ENCODE peak calls at places on chromosomes 11 and 22, in ten cellular contexts. D, E, I, A, P, K, M, Z, F and V are unnamed samples.

GRCh38 chr11:75063732-75064314 is 32.9 kb downstream of the OR2AT4 start:
- DNase-seq in D (no peak), E (no peak), I (no peak), A (peak), P (no peak), K (no peak), M (no peak), Z (no peak), F (no peak), V (no peak)

GRCh38 chr11:125176866-125177265 is 12.3 kb downstream of the PKNOX2 start:
- DNase-seq in D (no peak), E (no peak), I (no peak), A (no peak), P (no peak), K (no peak), M (no peak), Z (no peak), F (no peak), V (peak)

GRCh38 chr11:92204731-92205130 is 19.9 kb upstream of the FAT3 start:
- DNase-seq in D (peak), E (no peak), I (no peak), A (peak), P (no peak), K (no peak), M (no peak), Z (no peak), F (peak), V (no peak)

GRCh38 chr11:17745032-17745772 is 10.6 kb downstream of the KCNC1 start:
- DNase-seq in D (no peak), E (no peak), I (no peak), A (no peak), P (no peak), K (no peak), M (no peak), Z (no peak), F (no peak), V (no peak)

GRCh38 chr11:133078591-133079179 is 453.6 kb downstream of the OPCML start:
- DNase-seq in D (no peak), E (peak), I (peak), A (peak), P (peak), K (peak), M (peak), Z (peak), F (peak), V (peak)

GRCh38 chr11:14751975-14752407 is 108.4 kb downstream of the PDE3B start:
- DNase-seq in D (no peak), E (no peak), I (no peak), A (no peak), P (no peak), K (no peak), M (no peak), Z (no peak), F (no peak), V (no peak)

GRCh38 chr11:7513210-7514098 is at the start of gene PPFIBP2:
- DNase-seq in D (peak), E (peak), I (peak), A (peak), P (peak), K (peak), M (peak), Z (peak), F (peak), V (peak)

GRCh38 chr11:3163241-3163981 is 1.7 kb downstream of the OSBPL5 start:
- DNase-seq in D (no peak), E (no peak), I (no peak), A (no peak), P (no peak), K (no peak), M (no peak), Z (peak), F (no peak), V (no peak)

GRCh38 chr11:120179071-120179672 is 31.7 kb upstream of the OAF start:
- DNase-seq in D (peak), E (no peak), I (no peak), A (no peak), P (no peak), K (peak), M (no peak), Z (no peak), F (no peak), V (no peak)

GRCh38 chr11:1146311-1146864 is 11.4 kb upstream of the MUC5AC start:
- DNase-seq in D (no peak), E (no peak), I (no peak), A (no peak), P (no peak), K (no peak), M (no peak), Z (no peak), F (no peak), V (no peak)

GRCh38 chr11:113952588-113952987 is 22.3 kb upstream of the HTR3A start:
- DNase-seq in D (no peak), E (no peak), I (no peak), A (no peak), P (no peak), K (no peak), M (no peak), Z (no peak), F (no peak), V (no peak)

GRCh38 chr22:48045369-48045768 is 1282.9 kb downstream of the TBC1D22A start:
- DNase-seq in D (no peak), E (no peak), I (no peak), A (no peak), P (no peak), K (no peak), M (no peak), Z (no peak), F (no peak), V (peak)

GRCh38 chr11:117913736-117914397 is 15.3 kb downstream of the TMPRSS13 start:
- DNase-seq in D (peak), E (no peak), I (no peak), A (no peak), P (no peak), K (no peak), M (no peak), Z (no peak), F (no peak), V (no peak)

GRCh38 chr11:63985812-63986155 is 454 bp upstream of the OTUB1 start:
- DNase-seq in D (no peak), E (no peak), I (no peak), A (no peak), P (peak), K (no peak), M (no peak), Z (no peak), F (no peak), V (peak)

GRCh38 chr22:23898006-23898974 is 4.1 kb downstream of the MIF start:
- DNase-seq in D (no peak), E (no peak), I (no peak), A (no peak), P (no peak), K (no peak), M (no peak), Z (no peak), F (no peak), V (no peak)

GRCh38 chr11:96187779-96188624 is 155.0 kb downstream of the MAML2 start:
- DNase-seq in D (no peak), E (peak), I (peak), A (peak), P (no peak), K (no peak), M (no peak), Z (peak), F (no peak), V (peak)

GRCh38 chr11:1077417-1078119 is 2.9 kb downstream of the MUC2 start:
- DNase-seq in D (no peak), E (no peak), I (no peak), A (no peak), P (no peak), K (no peak), M (no peak), Z (no peak), F (no peak), V (no peak)

GRCh38 chr11:120061036-120061760 is 76.7 kb downstream of the TRIM29 start:
- DNase-seq in D (no peak), E (no peak), I (no peak), A (no peak), P (no peak), K (no peak), M (no peak), Z (no peak), F (no peak), V (no peak)

GRCh38 chr22:39622881-39623367 is 52.4 kb downstream of the CACNA1I start:
- DNase-seq in D (peak), E (no peak), I (peak), A (peak), P (peak), K (peak), M (peak), Z (peak), F (peak), V (peak)
- TF ChIP-seq CTCF in D (peak), E (peak), I (peak), A (peak), P (peak), K (peak), M (peak), Z (peak), F (peak), V (peak)

DNA sequence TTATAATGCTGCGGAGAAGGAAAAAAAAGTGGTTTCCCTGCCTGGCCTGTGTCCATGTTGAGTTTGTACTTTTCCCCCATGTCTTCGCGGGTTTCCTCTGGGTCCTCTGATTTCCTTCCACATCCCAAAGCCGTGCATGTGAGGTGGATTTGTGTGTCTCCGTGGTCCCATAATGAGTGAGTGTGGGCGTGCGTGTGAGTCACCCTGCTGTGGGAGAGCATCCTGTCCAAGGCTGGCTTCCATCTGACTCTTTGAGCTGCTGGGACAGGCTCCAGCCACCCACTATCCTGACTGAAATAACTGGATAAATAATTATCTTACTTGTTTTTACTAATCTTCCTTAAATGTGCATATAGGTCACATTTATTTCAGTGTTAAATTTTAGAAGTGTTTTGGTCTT is 29.7 kb upstream of the SNX19 start:
- DNase-seq in D (no peak), E (peak), I (no peak), A (peak), P (no peak), K (peak), M (no peak), Z (peak), F (no peak), V (no peak)
- H3K4me3 ChIP-seq in D (no peak), E (no peak), I (no peak), A (no peak), P (no peak), K (no peak), M (no peak), Z (no peak), F (no peak), V (no peak)

DNA sequence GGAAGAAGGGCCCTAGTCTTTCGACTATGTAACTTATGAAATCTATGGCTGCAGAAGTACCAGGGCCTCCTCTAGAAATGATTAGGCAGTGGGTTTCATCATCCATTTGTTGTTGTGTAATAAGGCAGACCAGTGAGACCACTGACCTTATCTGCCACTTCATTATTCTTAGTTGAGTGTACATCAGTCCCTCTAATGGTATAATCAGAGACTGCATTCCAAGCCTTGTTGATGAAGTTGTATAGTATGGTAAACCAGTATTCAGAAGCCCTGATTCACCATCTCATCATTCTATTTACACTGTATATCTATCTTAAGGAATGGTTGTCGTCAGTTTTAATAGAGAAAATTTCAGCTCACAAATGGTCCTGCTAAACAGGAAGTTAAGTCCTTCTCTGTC is 32.2 kb upstream of the GRIA4 start:
- DNase-seq in D (no peak), E (no peak), I (peak), A (peak), P (no peak), K (no peak), M (no peak), Z (no peak), F (no peak), V (no peak)
- TF ChIP-seq CTCF in D (no peak), E (no peak), I (no peak), A (peak), P (no peak), K (no peak), M (no peak), Z (no peak), F (no peak), V (no peak)

DNA sequence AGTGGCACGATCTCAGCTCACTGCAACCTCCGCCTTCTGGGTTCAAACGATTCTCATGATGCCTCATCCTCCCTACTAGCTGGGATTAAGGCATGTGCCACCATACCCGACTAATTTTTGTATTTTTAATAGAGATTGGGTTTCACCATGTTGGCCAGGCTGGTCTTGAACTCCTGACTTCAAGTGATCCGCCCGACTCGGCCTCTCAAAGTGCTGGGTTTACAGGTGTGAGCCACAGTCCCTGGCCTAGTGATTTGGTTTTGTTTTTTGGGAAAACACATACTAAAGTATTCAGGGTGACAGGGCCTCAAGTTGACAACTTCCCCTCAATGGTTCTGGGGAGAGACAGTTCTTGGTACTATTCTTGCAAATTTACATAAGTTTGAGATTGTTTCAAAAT is 22.1 kb downstream of the TNRC6B start:
- DNase-seq in D (no peak), E (no peak), I (no peak), A (no peak), P (no peak), K (no peak), M (no peak), Z (no peak), F (no peak), V (no peak)
- H3K4me3 ChIP-seq in D (no peak), E (no peak), I (no peak), A (no peak), P (no peak), K (no peak), M (no peak), Z (no peak), F (no peak), V (no peak)